ENCODE peak calls at places on chromosome 19, in ten cellular contexts. H, D, Z, N, R, P, G, E, T and C are unnamed samples. For H3K4me1, the result is how much of the 10 kb centered on the place peaks cover.

GRCh38 chr19:50496189-50497029 is 14.6 kb downstream of the JOSD2 start:
- DNase-seq in H (no peak), D (no peak), Z (no peak), N (no peak), R (peak), P (no peak), G (peak), E (no peak), T (peak), C (no peak)

GRCh38 chr19:288911-289310 is 2.3 kb downstream of the PLPP2 start:
- DNase-seq in H (no peak), D (peak), Z (no peak), N (no peak), R (no peak), P (peak), G (no peak), E (no peak), T (no peak), C (no peak)

GRCh38 chr19:7550987-7551761 is 15.7 kb downstream of the PNPLA6 start:
- DNase-seq in H (no peak), D (peak), Z (peak), N (peak), R (no peak), P (peak), G (peak), E (peak), T (peak), C (peak)

GRCh38 chr19:3518231-3518630 is 12.1 kb downstream of the FZR1 start:
- DNase-seq in H (no peak), D (no peak), Z (no peak), N (no peak), R (no peak), P (no peak), G (no peak), E (no peak), T (no peak), C (no peak)

GRCh38 chr19:55642153-55643002 is 1.1 kb upstream of the ZNF581 start:
- DNase-seq in H (no peak), D (peak), Z (no peak), N (no peak), R (peak), P (peak), G (no peak), E (peak), T (peak), C (peak)

GRCh38 chr19:47309038-47309437 is 623 bp upstream of the C5AR1 start:
- DNase-seq in H (no peak), D (no peak), Z (no peak), N (no peak), R (no peak), P (no peak), G (no peak), E (no peak), T (no peak), C (no peak)

GRCh38 chr19:51325161-51325979 is 13.9 kb downstream of the IGLON5 start:
- DNase-seq in H (no peak), D (no peak), Z (no peak), N (no peak), R (peak), P (no peak), G (no peak), E (no peak), T (no peak), C (no peak)

GRCh38 chr19:3849092-3849491 is 19.7 kb downstream of the ZFR2 start:
- DNase-seq in H (no peak), D (peak), Z (no peak), N (peak), R (no peak), P (peak), G (no peak), E (peak), T (no peak), C (no peak)

GRCh38 chr19:48837081-48837524 is 812 bp upstream of the HSD17B14 start:
- DNase-seq in H (peak), D (peak), Z (peak), N (peak), R (peak), P (peak), G (peak), E (peak), T (peak), C (peak)

GRCh38 chr19:676343-677105 is at the start of gene FSTL3:
- DNase-seq in H (peak), D (no peak), Z (peak), N (no peak), R (no peak), P (no peak), G (no peak), E (peak), T (no peak), C (no peak)

GRCh38 chr19:8577247-8577646 is at the start of gene MYO1F:
- DNase-seq in H (no peak), D (peak), Z (no peak), N (no peak), R (peak), P (peak), G (peak), E (peak), T (peak), C (no peak)

GRCh38 chr19:52507266-52507665 is 20.2 kb upstream of the ZNF808 start:
- DNase-seq in H (no peak), D (no peak), Z (no peak), N (no peak), R (no peak), P (no peak), G (no peak), E (no peak), T (no peak), C (no peak)

GRCh38 chr19:38294090-38294489 is 10.0 kb upstream of the C19orf33 start:
- DNase-seq in H (no peak), D (no peak), Z (no peak), N (no peak), R (no peak), P (no peak), G (no peak), E (no peak), T (no peak), C (no peak)

GRCh38 chr19:46746281-46746965 is at the start of gene STRN4:
- DNase-seq in H (peak), D (peak), Z (no peak), N (no peak), R (peak), P (peak), G (peak), E (peak), T (no peak), C (peak)

GRCh38 chr19:45273532-45273877 is 22.4 kb downstream of the MARK4 start:
- DNase-seq in H (no peak), D (no peak), Z (no peak), N (no peak), R (no peak), P (no peak), G (no peak), E (no peak), T (no peak), C (no peak)

GRCh38 chr19:6340493-6341201 is 7.2 kb upstream of the ACER1 start:
- DNase-seq in H (no peak), D (no peak), Z (no peak), N (no peak), R (no peak), P (no peak), G (no peak), E (no peak), T (no peak), C (no peak)

GRCh38 chr19:6501740-6502648 is at the start of gene TUBB4A:
- DNase-seq in H (peak), D (peak), Z (no peak), N (no peak), R (peak), P (no peak), G (no peak), E (peak), T (no peak), C (no peak)

GRCh38 chr19:850221-850978 is 1.7 kb upstream of the ELANE start:
- DNase-seq in H (peak), D (peak), Z (peak), N (no peak), R (peak), P (peak), G (peak), E (peak), T (peak), C (peak)

GRCh38 chr19:50415661-50416033 is 3.1 kb upstream of the SPIB start:
- DNase-seq in H (no peak), D (peak), Z (no peak), N (no peak), R (peak), P (peak), G (no peak), E (no peak), T (no peak), C (no peak)

GRCh38 chr19:34128558-34129250 is 43.6 kb upstream of the LSM14A start:
- DNase-seq in H (no peak), D (no peak), Z (no peak), N (no peak), R (no peak), P (no peak), G (no peak), E (no peak), T (no peak), C (no peak)

GRCh38 chr19:45774765-45775164 is 5.7 kb upstream of the SIX5 start:
- DNase-seq in H (peak), D (peak), Z (no peak), N (no peak), R (no peak), P (no peak), G (no peak), E (no peak), T (no peak), C (peak)

GRCh38 chr19:48676487-48676886 is 3.7 kb upstream of the NTN5 start:
- DNase-seq in H (no peak), D (no peak), Z (no peak), N (no peak), R (no peak), P (no peak), G (no peak), E (no peak), T (no peak), C (no peak)

GRCh38 chr19:45152504-45153338 is 8.1 kb downstream of the NKPD1 start:
- DNase-seq in H (no peak), D (peak), Z (no peak), N (peak), R (peak), P (peak), G (peak), E (peak), T (no peak), C (peak)

GRCh38 chr19:17550076-17550667 is 5.3 kb upstream of the COLGALT1 start:
- DNase-seq in H (no peak), D (no peak), Z (no peak), N (no peak), R (no peak), P (no peak), G (no peak), E (no peak), T (no peak), C (no peak)

GRCh38 chr19:17555929-17556813 is 722 bp downstream of the COLGALT1 start:
- DNase-seq in H (no peak), D (peak), Z (peak), N (peak), R (peak), P (peak), G (peak), E (peak), T (peak), C (peak)

GRCh38 chr19:17555480-17555928 is at the start of gene COLGALT1:
- DNase-seq in H (peak), D (peak), Z (peak), N (peak), R (peak), P (peak), G (peak), E (peak), T (peak), C (peak)

GRCh38 chr19:17554968-17555479 is 425 bp upstream of the COLGALT1 start:
- DNase-seq in H (no peak), D (no peak), Z (no peak), N (no peak), R (no peak), P (no peak), G (no peak), E (no peak), T (no peak), C (no peak)

DNA sequence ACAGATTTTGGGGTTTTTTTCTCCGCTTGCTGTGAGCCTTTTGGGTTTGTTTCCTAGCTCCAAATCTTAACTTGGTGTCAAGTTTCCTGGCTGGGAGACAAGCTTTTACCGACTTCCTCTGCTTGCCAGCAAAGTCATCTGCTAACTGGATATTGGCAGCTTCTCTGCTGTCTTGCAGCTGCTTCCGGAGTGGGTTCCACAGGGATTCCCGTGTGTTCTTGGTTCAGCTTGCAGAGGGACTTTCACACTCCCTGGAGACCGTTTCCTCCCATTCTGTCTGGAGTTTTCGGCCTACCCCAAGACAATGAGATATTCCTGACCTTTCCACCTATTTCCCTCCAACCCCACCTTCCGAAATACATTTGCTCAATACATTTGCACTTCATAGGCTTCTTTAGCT is 2.2 kb upstream of the COLGALT1 start:
- DNase-seq in H (no peak), D (peak), Z (peak), N (peak), R (no peak), P (no peak), G (peak), E (peak), T (no peak), C (peak)
- H3K4me1 ChIP-seq in H (under half), D (under half), Z (under half), N (under half), R (under half), P (under half), G (under half), E (under half), T (under half), C (under half)

DNA sequence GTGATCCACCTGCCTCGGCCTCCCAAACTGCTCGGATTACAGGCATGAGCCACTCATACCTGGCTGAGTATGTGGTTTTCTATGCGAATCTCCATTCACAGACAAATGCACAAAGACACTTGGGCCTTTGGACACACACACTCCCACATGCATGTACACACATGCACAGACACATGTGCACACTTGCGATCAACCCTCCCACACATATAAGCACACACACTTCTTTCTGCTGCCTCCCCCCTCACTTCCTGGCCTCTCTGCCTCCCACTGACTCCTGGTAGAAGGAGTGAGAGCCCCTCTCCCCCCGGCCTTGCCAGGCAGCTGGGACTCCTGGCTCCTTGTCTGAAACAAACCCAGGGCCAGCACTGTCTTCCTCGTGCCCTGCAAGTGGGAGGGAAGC is 29.3 kb upstream of the PLEKHF1 start:
- DNase-seq in H (no peak), D (no peak), Z (no peak), N (no peak), R (peak), P (no peak), G (no peak), E (no peak), T (no peak), C (no peak)
- TF ChIP-seq POLR2A in H (no peak), D (no peak), Z (no peak), N (no peak), R (no peak), P (no peak), G (no peak), E (no peak), T (no peak), C (no peak)

DNA sequence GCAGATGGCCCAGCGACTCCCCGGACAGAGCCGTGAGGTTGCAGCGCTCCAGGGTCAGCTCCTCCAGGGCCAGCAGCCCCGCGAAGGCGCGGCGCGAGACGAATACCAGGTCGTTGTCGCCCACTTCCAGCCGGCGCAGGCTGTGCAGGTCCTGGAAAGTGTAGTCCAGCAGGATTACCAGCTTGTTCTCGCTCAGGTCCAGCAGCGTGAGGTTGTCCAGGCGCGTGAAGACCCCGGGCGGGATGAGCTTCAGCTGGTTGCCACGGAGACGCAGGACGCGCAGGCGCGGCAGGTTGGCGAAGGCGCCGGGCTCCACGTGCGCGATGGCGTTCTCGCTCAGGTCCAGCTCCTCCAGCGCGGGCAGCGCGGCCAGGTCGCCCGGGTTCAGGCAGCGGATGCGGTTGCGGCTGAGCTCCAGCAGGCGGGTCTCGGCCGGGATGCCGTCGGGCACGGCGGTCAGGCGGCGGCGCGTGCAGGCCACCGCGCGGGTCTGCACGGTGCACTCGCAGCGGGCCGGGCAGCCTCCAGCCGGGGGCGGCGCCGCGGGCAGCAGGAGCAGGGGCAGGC is 9.3 kb upstream of the PEAK3 start:
- DNase-seq in H (no peak), D (no peak), Z (no peak), N (peak), R (peak), P (no peak), G (no peak), E (no peak), T (no peak), C (no peak)
- TF ChIP-seq CTCF in H (no peak), D (no peak), Z (no peak), N (peak), R (no peak), P (no peak), G (no peak), E (no peak), T (no peak), C (no peak)

DNA sequence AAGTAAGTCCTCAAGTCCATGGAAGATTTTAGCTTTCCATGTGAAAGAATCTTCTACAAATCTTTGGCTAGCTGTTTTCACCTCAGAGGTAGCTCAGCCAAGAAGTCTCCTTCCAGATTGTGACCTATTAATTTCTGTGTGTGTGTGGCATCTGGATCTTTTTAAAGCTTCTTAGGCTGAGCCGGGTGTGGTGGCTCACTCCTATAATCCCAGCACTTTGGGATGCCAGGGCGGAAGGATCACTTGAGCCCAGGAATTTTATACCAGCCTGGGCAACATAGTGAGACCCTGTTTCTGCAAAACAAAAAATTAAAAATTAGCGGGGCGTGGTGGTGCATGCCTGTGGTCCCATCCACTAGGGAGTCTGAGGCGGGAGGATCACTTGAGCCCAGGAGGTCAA is 13.4 kb upstream of the SLC44A2 start:
- DNase-seq in H (no peak), D (no peak), Z (no peak), N (no peak), R (no peak), P (no peak), G (no peak), E (no peak), T (no peak), C (no peak)
- H3K4me1 ChIP-seq in H (under half), D (under half), Z (under half), N (under half), R (half or more), P (under half), G (under half), E (under half), T (under half), C (under half)

GRCh38 chr19:35623327-35624010 is 5.4 kb upstream of the RBM42 start:
- DNase-seq in H (no peak), D (no peak), Z (no peak), N (no peak), R (no peak), P (no peak), G (no peak), E (no peak), T (no peak), C (no peak)

GRCh38 chr19:35628264-35628564 is 622 bp upstream of the RBM42 start:
- DNase-seq in H (no peak), D (no peak), Z (no peak), N (no peak), R (no peak), P (no peak), G (no peak), E (no peak), T (no peak), C (no peak)

GRCh38 chr19:35633727-35634440 is 5.0 kb downstream of the RBM42 start:
- DNase-seq in H (no peak), D (no peak), Z (no peak), N (no peak), R (no peak), P (no peak), G (no peak), E (no peak), T (no peak), C (no peak)

GRCh38 chr19:35629332-35629633 is 447 bp downstream of the RBM42 start:
- DNase-seq in H (no peak), D (no peak), Z (no peak), N (no peak), R (no peak), P (no peak), G (no peak), E (no peak), T (no peak), C (no peak)

DNA sequence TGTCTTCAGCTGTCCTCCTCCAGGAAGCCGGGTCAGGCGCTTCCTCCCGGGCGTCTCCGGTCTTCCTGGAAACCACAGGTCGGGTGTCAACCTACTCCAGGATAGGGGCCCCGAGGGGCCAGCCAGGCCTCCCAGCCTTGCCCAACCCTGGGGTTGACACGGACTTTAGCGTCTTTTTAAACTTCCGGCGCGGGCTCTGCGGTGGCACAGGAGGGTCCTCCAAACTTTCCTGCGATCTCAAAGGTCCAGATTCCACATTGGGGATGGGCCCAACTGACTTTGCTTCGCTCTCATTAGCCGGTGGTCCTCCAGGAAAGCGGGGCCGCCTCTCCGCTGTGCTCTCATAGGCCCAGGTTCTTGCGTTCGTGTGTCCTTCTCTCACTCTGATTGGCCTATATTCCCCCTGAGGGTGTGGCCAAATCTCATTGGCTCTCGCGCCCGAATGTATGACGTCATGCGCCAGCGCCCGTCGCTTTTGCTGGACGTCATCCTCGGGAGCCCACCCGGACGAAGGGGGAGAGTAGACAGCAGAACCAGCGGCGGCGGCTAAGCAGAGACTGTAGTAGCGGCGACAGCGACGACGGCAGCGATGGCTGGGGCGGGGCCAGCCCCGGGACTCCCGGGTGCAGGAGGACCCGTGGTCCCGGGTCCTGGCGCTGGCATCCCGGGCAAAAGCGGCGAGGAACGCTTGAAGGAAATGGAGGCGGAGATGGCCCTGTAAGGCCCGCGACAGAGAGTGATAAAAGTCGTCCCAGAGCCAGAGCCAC is at the start of gene RBM42:
- DNase-seq in H (peak), D (peak), Z (peak), N (peak), R (peak), P (peak), G (peak), E (peak), T (peak), C (peak)
- TF ChIP-seq POLR2A in H (peak), D (peak), Z (peak), N (peak), R (peak), P (no peak), G (peak), E (peak), T (peak), C (peak)

DNA sequence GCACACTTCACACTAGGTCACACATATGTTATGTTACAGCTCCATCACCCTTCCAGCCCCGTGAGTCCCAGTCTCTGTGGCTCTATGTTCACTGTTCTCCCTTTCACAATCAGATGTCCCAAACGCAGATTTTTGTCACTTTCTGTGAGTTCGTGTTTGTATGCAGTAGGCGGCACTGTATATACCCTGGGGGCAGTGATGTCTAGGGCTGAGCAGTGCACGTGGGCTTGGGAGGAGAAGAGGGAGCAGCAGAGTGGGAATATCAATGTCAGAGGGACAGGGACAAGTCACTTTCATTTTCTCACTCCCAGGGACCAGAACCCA is 22.0 kb downstream of the PSG1 start:
- DNase-seq in H (no peak), D (no peak), Z (no peak), N (no peak), R (no peak), P (no peak), G (no peak), E (no peak), T (no peak), C (no peak)
- TF ChIP-seq CTCF in H (no peak), D (no peak), Z (no peak), N (no peak), R (no peak), P (no peak), G (no peak), E (no peak), T (no peak), C (no peak)